ENCODE peak calls at places on chromosomes 11 and 22, in eight cellular contexts. C, T, B, L, U, S, A and K are unnamed samples.

GRCh38 chr22:37996515-37997246 is 12.3 kb upstream of the SOX10 start:
- DNase-seq in T (no peak), B (no peak), C (no peak), S (no peak), U (no peak), L (no peak), A (no peak), K (no peak)

GRCh38 chr11:11534981-11535380 is 86.8 kb downstream of the GALNT18 start:
- DNase-seq in U (no peak), T (no peak), B (peak; percentile 17), A (no peak), S (no peak), L (no peak), C (no peak), K (no peak)

GRCh38 chr11:61065955-61066638 is 36.2 kb upstream of the CD5 start:
- DNase-seq in T (peak; percentile 43), L (no peak), C (no peak), U (no peak), S (no peak), A (no peak), B (no peak), K (no peak)

GRCh38 chr11:47154738-47155570 is 21.7 kb downstream of the ARFGAP2 start:
- DNase-seq in U (no peak), S (no peak), L (no peak), C (no peak), B (no peak), A (no peak), T (peak; percentile 45), K (no peak)

GRCh38 chr11:117316197-117316961 is at the start of gene BACE1:
- DNase-seq in T (peak; percentile 97), A (peak; percentile 73), S (peak; percentile 96), B (peak; percentile 88), U (no peak), C (peak; percentile 96), L (peak; percentile 55), K (peak; percentile 87)

GRCh38 chr11:92225563-92226308 is 1.1 kb downstream of the FAT3 start:
- DNase-seq in T (peak; percentile 85), B (peak; percentile 34), A (peak; percentile 24), S (peak; percentile 77), C (peak; percentile 71), U (no peak), L (no peak), K (no peak)

GRCh38 chr11:34176980-34177319 is 71.5 kb downstream of the NAT10 start:
- DNase-seq in C (no peak), B (no peak), S (peak; percentile 53), U (no peak), T (no peak), L (no peak), A (no peak), K (no peak)

GRCh38 chr11:102530558-102530957 is at the start of gene MMP7:
- DNase-seq in A (peak; percentile 16), C (no peak), L (no peak), U (no peak), B (peak; percentile 66), S (no peak), T (no peak), K (peak; percentile 29)

GRCh38 chr11:116731821-116732739 is 40.7 kb downstream of the BUD13 start:
- DNase-seq in S (peak; percentile 72), A (no peak), B (no peak), L (no peak), T (peak; percentile 81), U (no peak), C (no peak), K (no peak)

GRCh38 chr11:18314794-18315523 is 7.0 kb downstream of the HPS5 start:
- DNase-seq in S (no peak), U (no peak), T (no peak), A (no peak), B (no peak), L (no peak), C (no peak), K (no peak)

GRCh38 chr11:132312616-132313210 is 942.3 kb downstream of the NTM start:
- DNase-seq in B (peak; percentile 38), L (no peak), U (no peak), C (peak; percentile 65), S (peak; percentile 70), A (no peak), T (peak; percentile 79), K (no peak)

GRCh38 chr11:71285111-71285510 is 32.7 kb upstream of the SHANK2 start:
- DNase-seq in T (peak; percentile 28), A (no peak), U (no peak), L (no peak), B (no peak), S (no peak), C (no peak), K (no peak)

GRCh38 chr11:104661481-104661880 is 236.8 kb downstream of the CASP12 start:
- DNase-seq in U (no peak), S (no peak), L (no peak), T (no peak), B (no peak), C (no peak), A (no peak), K (no peak)

GRCh38 chr22:33921576-33922181 is 1.4 kb upstream of the LARGE1 start:
- DNase-seq in C (peak; percentile 84), S (peak; percentile 94), U (peak; percentile 65), L (peak; percentile 39), T (peak; percentile 94), B (peak; percentile 61), A (peak; percentile 29), K (peak; percentile 59)

GRCh38 chr11:46890665-46891064 is 27.7 kb downstream of the LRP4 start:
- DNase-seq in L (no peak), C (no peak), U (no peak), S (no peak), T (no peak), A (no peak), B (no peak), K (no peak)

DNA sequence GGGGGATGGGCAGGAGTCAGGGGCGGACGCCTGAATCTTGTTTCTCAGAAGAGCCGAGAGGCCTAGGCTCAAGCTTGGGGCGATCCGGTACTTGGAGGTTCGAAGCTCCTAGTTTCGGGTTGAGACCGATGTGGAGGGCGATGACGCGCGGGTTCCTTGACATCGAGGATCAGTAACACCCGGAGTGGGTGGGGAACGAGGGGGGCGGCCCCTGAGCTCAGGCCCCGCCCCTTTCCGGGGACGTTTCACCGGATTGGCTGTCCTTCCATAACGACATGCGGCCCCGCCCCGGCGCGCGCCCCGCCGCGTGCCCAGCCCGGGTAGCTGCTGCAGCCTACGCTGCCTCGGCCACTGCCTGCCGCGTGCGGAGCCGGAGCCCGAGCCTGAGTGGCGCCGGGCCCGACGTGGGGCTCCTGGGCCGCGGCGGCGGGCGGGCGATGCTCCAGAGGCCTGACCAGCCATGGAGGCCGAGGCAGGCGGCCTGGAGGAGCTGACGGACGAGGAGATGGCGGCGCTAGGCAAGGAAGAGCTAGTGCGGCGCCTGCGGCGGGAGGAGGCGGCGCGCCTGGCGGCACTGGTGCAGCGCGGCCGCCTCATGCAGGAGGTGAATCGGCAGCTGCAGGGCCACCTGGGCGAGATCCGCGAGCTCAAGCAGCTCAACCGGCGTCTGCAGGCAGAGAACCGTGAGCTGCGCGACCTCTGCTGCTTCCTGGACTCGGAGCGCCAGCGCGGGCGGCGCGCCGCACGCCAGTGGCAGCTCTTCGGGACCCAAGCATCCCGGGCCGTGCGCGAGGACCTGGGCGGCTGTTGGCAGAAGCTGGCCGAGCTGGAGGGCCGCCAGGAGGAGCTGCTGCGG is at the start of gene CCDC85B:
- DNase-seq in B (peak; percentile 97), L (peak; percentile 99), S (peak; percentile 96), A (peak; percentile 99), U (peak; percentile 97), T (peak; percentile 97), C (peak; percentile 97), K (peak; percentile 96)
- H3K4me1 ChIP-seq in B (peaks cover 24% of the 10 kb centered on the region), L (peaks cover 25% of the 10 kb centered on the region), S (peaks cover 24% of the 10 kb centered on the region), A (peaks cover 29% of the 10 kb centered on the region), U (peaks cover 31% of the 10 kb centered on the region), T (no peaks in the 10 kb centered on the region), C (peaks cover 53% of the 10 kb centered on the region), K (peaks cover 11% of the 10 kb centered on the region)

DNA sequence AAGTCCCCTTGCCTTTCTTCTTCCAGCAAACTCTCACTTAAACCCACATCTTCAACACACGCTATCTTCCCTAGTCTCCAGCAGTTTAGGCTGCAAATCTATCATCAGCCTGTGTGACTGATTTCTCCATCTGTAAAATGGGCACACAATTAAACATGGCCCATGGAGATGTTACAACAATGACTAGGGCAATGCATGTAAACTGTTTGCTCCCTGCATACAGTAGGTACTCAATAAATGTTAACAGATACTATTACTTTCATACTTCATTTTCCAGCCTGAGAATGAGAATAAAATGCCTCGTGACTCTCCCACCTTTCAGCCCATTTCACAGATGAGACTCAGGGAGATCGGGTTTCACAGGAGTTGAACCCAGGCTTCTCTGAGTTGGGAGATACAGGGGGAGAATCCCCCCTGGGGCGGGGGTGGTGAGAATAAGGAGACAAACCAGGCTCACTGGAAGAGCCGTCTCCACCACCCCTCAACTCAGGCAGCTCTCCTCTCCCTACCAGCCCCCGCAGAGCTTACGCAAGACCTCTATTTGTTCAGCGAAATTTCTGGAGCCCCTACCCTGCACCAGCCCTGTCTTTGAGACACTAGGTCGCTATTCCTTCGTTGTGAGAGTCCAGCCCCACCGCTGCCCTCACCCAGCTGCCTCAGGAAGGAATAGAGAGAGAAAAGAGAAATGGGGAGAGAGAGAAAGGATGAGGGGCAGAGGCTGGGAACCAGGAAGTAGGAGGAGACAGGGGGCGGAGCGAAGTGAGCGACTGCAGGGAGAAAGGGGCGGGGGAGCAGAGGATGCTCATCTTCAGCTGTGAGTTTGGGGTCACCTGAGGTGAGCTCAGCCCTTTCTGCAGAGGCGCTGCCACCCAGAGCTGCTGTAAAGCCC is 42.1 kb upstream of the KLHL35 start:
- DNase-seq in S (peak; percentile 81), B (peak; percentile 52), U (no peak), L (peak; percentile 39), A (no peak), C (peak; percentile 63), T (peak; percentile 90), K (no peak)
- H3K27ac ChIP-seq in S (no peak overlapping the region), B (peak overlapping the region; percentile 50), U (no peak overlapping the region), L (peak overlapping the region; percentile 83), A (no peak overlapping the region), C (no peak overlapping the region), T (no peak overlapping the region), K (peak overlapping the region; percentile 61)

GRCh38 chr11:54930930-54931329 is 224.3 kb downstream of the OR4A5 start:
- DNase-seq in C (no peak), B (no peak), L (no peak), A (no peak), S (no peak), T (no peak), U (no peak), K (no peak)

GRCh38 chr11:54927704-54928103 is 221.1 kb downstream of the OR4A5 start:
- DNase-seq in U (no peak), A (no peak), S (no peak), L (no peak), C (no peak), T (no peak), B (no peak), K (no peak)
- H3K9me3 ChIP-seq in U (no peaks in the 10 kb centered on the region), A (peaks cover 7% of the 10 kb centered on the region), S (peaks cover 59% of the 10 kb centered on the region), L (peaks cover 83% of the 10 kb centered on the region), C (no peaks in the 10 kb centered on the region), T (peaks cover 100% of the 10 kb centered on the region), B (no peaks in the 10 kb centered on the region), K (no peaks in the 10 kb centered on the region)

DNA sequence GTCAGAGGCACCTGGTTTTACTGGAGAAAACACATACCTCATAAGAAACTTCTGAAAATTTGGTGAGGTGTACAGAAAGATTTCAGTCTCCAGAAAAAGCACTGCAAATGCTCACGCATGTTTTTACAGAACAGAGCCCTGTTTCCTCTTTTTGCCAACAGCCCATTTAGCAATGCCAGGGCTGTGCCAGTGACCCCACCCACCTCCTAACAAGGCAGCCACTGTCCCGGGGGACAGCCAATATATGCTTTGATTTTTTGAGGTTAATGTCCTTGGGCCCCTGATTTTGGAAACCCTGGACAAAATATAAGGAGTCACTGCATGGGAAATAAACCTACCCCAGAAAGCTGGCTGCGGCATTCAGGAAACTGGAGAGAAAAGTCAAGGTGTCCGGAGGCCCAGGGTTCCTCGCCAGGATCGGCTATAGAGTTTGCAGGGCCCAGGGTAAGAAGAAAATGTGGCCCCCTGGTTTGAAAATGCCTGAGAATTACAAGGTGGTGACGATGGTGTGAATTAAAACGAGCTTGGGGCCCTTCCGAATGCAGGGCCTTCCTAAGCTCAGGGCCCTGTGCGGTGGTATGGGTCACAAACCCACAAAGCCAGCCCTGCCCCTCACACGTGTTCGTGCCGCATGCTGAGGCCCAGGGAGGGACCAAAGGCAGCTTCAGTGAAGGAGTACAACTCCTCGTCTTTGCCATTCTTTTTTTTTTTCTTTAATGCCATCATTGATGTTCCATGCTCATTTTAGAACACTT is 71.1 kb upstream of the WNT7B start:
- DNase-seq in C (no peak), A (no peak), U (no peak), S (no peak), L (peak; percentile 60), T (peak; percentile 28), B (no peak), K (peak; percentile 26)
- H3K4me1 ChIP-seq in C (peaks cover 19% of the 10 kb centered on the region), A (peaks cover 17% of the 10 kb centered on the region), U (peaks cover 11% of the 10 kb centered on the region), S (peaks cover 4% of the 10 kb centered on the region), L (peaks cover 13% of the 10 kb centered on the region), T (no peaks in the 10 kb centered on the region), B (peaks cover 26% of the 10 kb centered on the region), K (peaks cover 54% of the 10 kb centered on the region)